ENCODE peak calls at places on chromosome 11, in nine cellular contexts. One of them, this sample, is unnamed.

GRCh38 chr11:62539238-62539925 is 7.2 kb downstream of the AHNAK start:
- DNase-seq in NB4: peak
- DNase-seq in heart right ventricle: peak
- DNase-seq in stomach: peak
- DNase-seq in HL-60: no peak
- DNase-seq in AG09309: peak
- DNase-seq in cardiac fibroblast: peak
- DNase-seq in heart left ventricle: peak
- DNase-seq in IMR-90: peak
- DNase-seq in this sample: no peak

GRCh38 chr11:26571861-26572654 is at the start of gene MUC15:
- DNase-seq in NB4: no peak
- DNase-seq in cardiac fibroblast: no peak
- DNase-seq in HL-60: no peak
- DNase-seq in IMR-90: no peak
- DNase-seq in AG09309: no peak
- DNase-seq in heart left ventricle: no peak
- DNase-seq in heart right ventricle: no peak
- DNase-seq in stomach: no peak
- DNase-seq in this sample: no peak

GRCh38 chr11:18726040-18726439 is at the start of gene IGSF22:
- DNase-seq in cardiac fibroblast: no peak
- DNase-seq in stomach: no peak
- DNase-seq in AG09309: no peak
- DNase-seq in HL-60: no peak
- DNase-seq in NB4: no peak
- DNase-seq in IMR-90: no peak
- DNase-seq in heart right ventricle: no peak
- DNase-seq in heart left ventricle: no peak
- DNase-seq in this sample: no peak

GRCh38 chr11:495537-495931 is 11.5 kb downstream of the RNH1 start:
- DNase-seq in cardiac fibroblast: peak
- DNase-seq in stomach: no peak
- DNase-seq in HL-60: no peak
- DNase-seq in IMR-90: peak
- DNase-seq in AG09309: no peak
- DNase-seq in heart right ventricle: no peak
- DNase-seq in heart left ventricle: no peak
- DNase-seq in NB4: no peak
- DNase-seq in this sample: no peak

GRCh38 chr11:1772270-1773130 is 8.8 kb upstream of the CTSD start:
- DNase-seq in heart left ventricle: peak
- DNase-seq in heart right ventricle: no peak
- DNase-seq in stomach: peak
- DNase-seq in NB4: peak
- DNase-seq in IMR-90: peak
- DNase-seq in AG09309: peak
- DNase-seq in HL-60: peak
- DNase-seq in cardiac fibroblast: peak
- DNase-seq in this sample: no peak

GRCh38 chr11:128291835-128292234 is 295.5 kb downstream of the ETS1 start:
- DNase-seq in heart right ventricle: no peak
- DNase-seq in cardiac fibroblast: no peak
- DNase-seq in HL-60: no peak
- DNase-seq in IMR-90: no peak
- DNase-seq in AG09309: no peak
- DNase-seq in heart left ventricle: no peak
- DNase-seq in stomach: peak
- DNase-seq in NB4: no peak
- DNase-seq in this sample: no peak

GRCh38 chr11:47924184-47924671 is 56.1 kb upstream of the PTPRJ start:
- DNase-seq in stomach: peak
- DNase-seq in heart right ventricle: no peak
- DNase-seq in AG09309: no peak
- DNase-seq in heart left ventricle: no peak
- DNase-seq in NB4: no peak
- DNase-seq in cardiac fibroblast: peak
- DNase-seq in HL-60: no peak
- DNase-seq in IMR-90: peak
- DNase-seq in this sample: no peak

GRCh38 chr11:43648888-43649287 is 31.6 kb upstream of the HSD17B12 start:
- DNase-seq in cardiac fibroblast: no peak
- DNase-seq in AG09309: no peak
- DNase-seq in stomach: no peak
- DNase-seq in NB4: no peak
- DNase-seq in heart left ventricle: no peak
- DNase-seq in HL-60: no peak
- DNase-seq in IMR-90: no peak
- DNase-seq in heart right ventricle: no peak
- DNase-seq in this sample: no peak

GRCh38 chr11:9561279-9561982 is 12.0 kb upstream of the WEE1 start:
- DNase-seq in heart left ventricle: no peak
- DNase-seq in AG09309: no peak
- DNase-seq in stomach: no peak
- DNase-seq in cardiac fibroblast: no peak
- DNase-seq in NB4: no peak
- DNase-seq in IMR-90: no peak
- DNase-seq in heart right ventricle: no peak
- DNase-seq in HL-60: no peak
- DNase-seq in this sample: no peak

GRCh38 chr11:66311965-66312548 is 4.8 kb downstream of the CD248 start:
- DNase-seq in NB4: peak
- DNase-seq in stomach: peak
- DNase-seq in AG09309: no peak
- DNase-seq in cardiac fibroblast: peak
- DNase-seq in HL-60: peak
- DNase-seq in IMR-90: peak
- DNase-seq in heart right ventricle: peak
- DNase-seq in heart left ventricle: peak
- DNase-seq in this sample: peak

GRCh38 chr11:61699737-61700160 is 19.6 kb downstream of the DAGLA start:
- DNase-seq in IMR-90: no peak
- DNase-seq in HL-60: no peak
- DNase-seq in AG09309: no peak
- DNase-seq in NB4: no peak
- DNase-seq in cardiac fibroblast: no peak
- DNase-seq in heart left ventricle: peak
- DNase-seq in heart right ventricle: peak
- DNase-seq in stomach: peak
- DNase-seq in this sample: no peak

GRCh38 chr11:117809236-117810055 is 12.4 kb upstream of the DSCAML1 start:
- DNase-seq in HL-60: no peak
- DNase-seq in heart right ventricle: peak
- DNase-seq in stomach: peak
- DNase-seq in NB4: peak
- DNase-seq in IMR-90: peak
- DNase-seq in heart left ventricle: peak
- DNase-seq in cardiac fibroblast: peak
- DNase-seq in AG09309: no peak
- DNase-seq in this sample: peak

GRCh38 chr11:122204206-122204605 is 88.2 kb upstream of the BLID start:
- DNase-seq in heart right ventricle: no peak
- DNase-seq in AG09309: no peak
- DNase-seq in stomach: no peak
- DNase-seq in NB4: no peak
- DNase-seq in IMR-90: no peak
- DNase-seq in HL-60: no peak
- DNase-seq in cardiac fibroblast: no peak
- DNase-seq in heart left ventricle: no peak
- DNase-seq in this sample: no peak

GRCh38 chr11:78759067-78759466 is 184.4 kb upstream of the NARS2 start:
- DNase-seq in HL-60: no peak
- DNase-seq in stomach: no peak
- DNase-seq in AG09309: no peak
- DNase-seq in IMR-90: no peak
- DNase-seq in heart right ventricle: no peak
- DNase-seq in heart left ventricle: no peak
- DNase-seq in NB4: no peak
- DNase-seq in cardiac fibroblast: no peak
- DNase-seq in this sample: no peak

GRCh38 chr11:61621917-61622585 is 41.2 kb upstream of the SYT7 start:
- DNase-seq in HL-60: no peak
- DNase-seq in stomach: no peak
- DNase-seq in NB4: no peak
- DNase-seq in heart right ventricle: no peak
- DNase-seq in heart left ventricle: no peak
- DNase-seq in cardiac fibroblast: no peak
- DNase-seq in IMR-90: no peak
- DNase-seq in AG09309: no peak
- DNase-seq in this sample: no peak

DNA sequence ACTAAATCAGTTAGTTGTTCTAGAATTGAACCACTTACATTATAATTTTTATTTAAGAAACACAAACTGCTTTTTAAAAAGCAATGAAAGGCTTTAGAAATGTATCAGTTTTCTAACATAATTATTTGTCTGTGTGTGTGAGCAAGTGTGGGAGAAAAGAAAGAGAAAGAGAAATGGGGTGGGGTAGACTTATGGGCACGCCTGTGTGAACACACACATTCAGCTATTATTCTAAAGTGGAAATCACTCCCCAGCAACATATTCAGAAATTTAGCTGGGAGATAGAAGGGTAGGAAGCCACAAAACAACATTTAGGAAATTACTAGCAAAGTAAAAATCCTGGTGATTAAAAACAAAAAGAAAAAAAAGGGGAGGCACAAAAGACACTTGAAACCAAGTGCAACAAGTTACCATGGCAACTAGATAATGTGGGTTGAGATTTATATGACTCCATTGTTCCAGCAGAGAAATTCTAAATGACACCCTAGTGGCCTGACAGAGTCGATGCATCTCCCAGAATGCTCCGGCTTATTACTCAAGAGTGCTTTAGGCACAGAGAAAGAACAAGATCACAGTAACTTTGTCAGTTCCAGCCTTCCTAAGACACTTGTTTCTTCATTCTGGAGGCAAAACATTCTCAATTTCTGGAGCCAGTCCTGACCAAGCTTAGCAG is 444.6 kb downstream of the DLG2 start:
- DNase-seq in cardiac fibroblast: peak
- DNase-seq in heart left ventricle: no peak
- DNase-seq in NB4: peak
- DNase-seq in stomach: no peak
- DNase-seq in AG09309: no peak
- DNase-seq in heart right ventricle: no peak
- DNase-seq in HL-60: peak
- DNase-seq in IMR-90: peak
- DNase-seq in this sample: no peak
- TF ChIP-seq CTCF in cardiac fibroblast: peak
- TF ChIP-seq CTCF in heart left ventricle: peak
- TF ChIP-seq CTCF in NB4: peak
- TF ChIP-seq CTCF in stomach: peak
- TF ChIP-seq CTCF in AG09309: no peak
- TF ChIP-seq CTCF in heart right ventricle: peak
- TF ChIP-seq CTCF in HL-60: no peak
- TF ChIP-seq CTCF in IMR-90: peak
- TF ChIP-seq CTCF in this sample: peak

GRCh38 chr11:100981196-100981824 is 148.3 kb downstream of the PGR start:
- DNase-seq in NB4: no peak
- DNase-seq in AG09309: no peak
- DNase-seq in IMR-90: no peak
- DNase-seq in cardiac fibroblast: no peak
- DNase-seq in stomach: no peak
- DNase-seq in heart left ventricle: no peak
- DNase-seq in HL-60: no peak
- DNase-seq in heart right ventricle: no peak
- DNase-seq in this sample: no peak

GRCh38 chr11:100984668-100985067 is 144.9 kb downstream of the PGR start:
- DNase-seq in HL-60: no peak
- DNase-seq in heart right ventricle: no peak
- DNase-seq in heart left ventricle: no peak
- DNase-seq in cardiac fibroblast: no peak
- DNase-seq in AG09309: no peak
- DNase-seq in stomach: no peak
- DNase-seq in IMR-90: no peak
- DNase-seq in NB4: no peak
- DNase-seq in this sample: no peak

GRCh38 chr11:100978442-100978841 is 151.2 kb downstream of the PGR start:
- DNase-seq in heart right ventricle: no peak
- DNase-seq in NB4: no peak
- DNase-seq in HL-60: no peak
- DNase-seq in AG09309: no peak
- DNase-seq in stomach: no peak
- DNase-seq in heart left ventricle: no peak
- DNase-seq in cardiac fibroblast: no peak
- DNase-seq in IMR-90: no peak
- DNase-seq in this sample: no peak

GRCh38 chr11:100978942-100979341 is 150.7 kb downstream of the PGR start:
- DNase-seq in heart right ventricle: no peak
- DNase-seq in NB4: no peak
- DNase-seq in cardiac fibroblast: no peak
- DNase-seq in heart left ventricle: no peak
- DNase-seq in stomach: no peak
- DNase-seq in AG09309: no peak
- DNase-seq in IMR-90: no peak
- DNase-seq in HL-60: no peak
- DNase-seq in this sample: no peak

GRCh38 chr11:100980156-100980555 is 149.5 kb downstream of the PGR start:
- DNase-seq in stomach: no peak
- DNase-seq in NB4: peak
- DNase-seq in HL-60: no peak
- DNase-seq in AG09309: no peak
- DNase-seq in heart right ventricle: no peak
- DNase-seq in heart left ventricle: no peak
- DNase-seq in cardiac fibroblast: peak
- DNase-seq in IMR-90: peak
- DNase-seq in this sample: no peak
- TF ChIP-seq CTCF in stomach: no peak
- TF ChIP-seq CTCF in NB4: peak
- TF ChIP-seq CTCF in HL-60: no peak
- TF ChIP-seq CTCF in AG09309: no peak
- TF ChIP-seq CTCF in heart right ventricle: peak
- TF ChIP-seq CTCF in heart left ventricle: peak
- TF ChIP-seq CTCF in cardiac fibroblast: peak
- TF ChIP-seq CTCF in IMR-90: peak
- TF ChIP-seq CTCF in this sample: peak

GRCh38 chr11:114774599-114775365 is 96.5 kb downstream of the NXPE2 start:
- DNase-seq in heart right ventricle: no peak
- DNase-seq in cardiac fibroblast: peak
- DNase-seq in IMR-90: peak
- DNase-seq in heart left ventricle: no peak
- DNase-seq in HL-60: peak
- DNase-seq in stomach: peak
- DNase-seq in NB4: peak
- DNase-seq in AG09309: no peak
- DNase-seq in this sample: no peak
- TF ChIP-seq CTCF in heart right ventricle: peak
- TF ChIP-seq CTCF in cardiac fibroblast: peak
- TF ChIP-seq CTCF in IMR-90: peak
- TF ChIP-seq CTCF in heart left ventricle: peak
- TF ChIP-seq CTCF in HL-60: peak
- TF ChIP-seq CTCF in stomach: peak
- TF ChIP-seq CTCF in NB4: peak
- TF ChIP-seq CTCF in AG09309: peak
- TF ChIP-seq CTCF in this sample: peak

DNA sequence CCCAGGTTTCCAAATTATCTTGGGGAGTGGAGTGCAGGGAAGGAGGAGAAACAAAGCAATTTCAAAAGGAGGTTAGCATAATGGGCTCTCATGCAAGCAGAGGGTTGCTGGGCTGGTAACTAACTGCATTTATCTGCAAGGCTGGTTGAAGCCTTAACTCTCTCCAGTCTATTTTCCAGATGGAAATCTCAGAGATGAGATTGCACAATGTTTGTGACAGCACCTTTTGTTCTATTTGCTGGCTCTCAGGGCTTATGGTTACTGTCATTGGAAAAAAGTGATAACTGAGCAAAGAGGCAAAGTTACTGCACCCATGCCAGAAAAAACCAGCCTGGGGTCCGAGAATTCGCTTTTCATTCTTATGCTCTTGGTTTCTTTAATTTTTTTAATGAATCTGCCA is 33.2 kb downstream of the ABCC8 start:
- DNase-seq in IMR-90: no peak
- DNase-seq in AG09309: no peak
- DNase-seq in heart right ventricle: no peak
- DNase-seq in heart left ventricle: no peak
- DNase-seq in NB4: no peak
- DNase-seq in stomach: no peak
- DNase-seq in cardiac fibroblast: no peak
- DNase-seq in HL-60: no peak
- DNase-seq in this sample: no peak
- TF ChIP-seq CTCF in IMR-90: no peak
- TF ChIP-seq CTCF in AG09309: no peak
- TF ChIP-seq CTCF in heart right ventricle: no peak
- TF ChIP-seq CTCF in heart left ventricle: no peak
- TF ChIP-seq CTCF in NB4: no peak
- TF ChIP-seq CTCF in stomach: no peak
- TF ChIP-seq CTCF in cardiac fibroblast: no peak
- TF ChIP-seq CTCF in HL-60: no peak
- TF ChIP-seq CTCF in this sample: no peak